ENCODE peak calls at places on chromosomes 13 and 19, in four cellular contexts. L is stimulated activated CD4-positive, alpha-beta T cell treated with anti-CD3 and anti-CD28 coated beads, Interleukin-1b, Interleukin-23, amount 100 ng/mL, for 24 hours; Q is NCI-H1694; E is NCI-H460. B is an unnamed sample.

GRCh38 chr13:77143325-77143907 is 116.5 kb upstream of the FBXL3 start:
- DNase-seq in L (no peak), Q (no peak), E (no peak), B (peak; percentile 13)

GRCh38 chr13:20923272-20923671 is 20.7 kb upstream of the XPO4 start:
- DNase-seq in L (no peak), Q (no peak), E (no peak), B (no peak)

GRCh38 chr13:95457294-95457693 is 95.2 kb upstream of the CLDN10 start:
- DNase-seq in L (no peak), Q (no peak), E (no peak), B (no peak)

GRCh38 chr13:110251227-110251791 is 55.6 kb downstream of the COL4A1 start:
- DNase-seq in L (no peak), Q (no peak), E (no peak), B (no peak)

GRCh38 chr13:29484236-29484635 is 111.3 kb downstream of the SLC7A1 start:
- DNase-seq in L (no peak), Q (peak; percentile 12), E (no peak), B (no peak)

GRCh38 chr13:21075303-21076264 is 14.2 kb upstream of the LATS2 start:
- DNase-seq in L (no peak), Q (no peak), E (no peak), B (no peak)

GRCh38 chr19:3932931-3933810 is at the start of gene NMRK2:
- DNase-seq in L (no peak), Q (no peak), E (no peak), B (no peak)

GRCh38 chr19:44548736-44549135 is 19.3 kb upstream of the CEACAM20 start:
- DNase-seq in L (no peak), Q (no peak), E (no peak), B (no peak)

GRCh38 chr13:23470706-23471610 is 37.5 kb upstream of the SACS start:
- DNase-seq in L (no peak), Q (no peak), E (no peak), B (no peak)

GRCh38 chr13:73602295-73602694 is 531.9 kb downstream of the KLF12 start:
- DNase-seq in L (no peak), Q (no peak), E (no peak), B (no peak)

GRCh38 chr19:56720281-56720680 is 48.7 kb upstream of the ZNF835 start:
- DNase-seq in L (no peak), Q (no peak), E (no peak), B (no peak)

GRCh38 chr13:102911336-102911735 is 65.5 kb downstream of the ERCC5 start:
- DNase-seq in L (no peak), Q (no peak), E (no peak), B (no peak)

GRCh38 chr13:107518292-107518691 is 697.0 kb downstream of the LIG4 start:
- DNase-seq in L (no peak), Q (no peak), E (no peak), B (no peak)

GRCh38 chr13:112510002-112510780 is 77.8 kb downstream of the TUBGCP3 start:
- DNase-seq in L (no peak), Q (no peak), E (peak; percentile 51), B (no peak)

GRCh38 chr19:42028304-42029216 is 34.5 kb upstream of the ATP1A3 start:
- DNase-seq in L (no peak), Q (peak; percentile 71), E (no peak), B (no peak)

GRCh38 chr13:75986818-75987217 is 350.7 kb downstream of the LMO7 start:
- DNase-seq in L (no peak), Q (no peak), E (no peak), B (no peak)

GRCh38 chr13:80038371-80038770 is 302.6 kb downstream of the SPRY2 start:
- DNase-seq in L (no peak), Q (no peak), E (no peak), B (no peak)

GRCh38 chr13:109204252-109204651 is 574.8 kb downstream of the MYO16 start:
- DNase-seq in L (no peak), Q (peak; percentile 27), E (no peak), B (no peak)

GRCh38 chr13:73061478-73062275 is 2.9 kb downstream of the KLF5 start:
- DNase-seq in L (no peak), Q (no peak), E (peak; percentile 39), B (no peak)

GRCh38 chr13:113941571-113942191 is 32.2 kb downstream of the C13orf46 start:
- DNase-seq in L (no peak), Q (no peak), E (no peak), B (no peak)

GRCh38 chr13:64855506-64855905 is 2374.6 kb downstream of the PCDH9 start:
- DNase-seq in L (no peak), Q (no peak), E (no peak), B (no peak)

GRCh38 chr19:2494447-2495129 is 18.7 kb downstream of the GADD45B start:
- DNase-seq in L (no peak), Q (no peak), E (no peak), B (no peak)

GRCh38 chr13:40228486-40228885 is 438.0 kb downstream of the FOXO1 start:
- DNase-seq in L (no peak), Q (no peak), E (no peak), B (no peak)

GRCh38 chr13:111484129-111484925 is 163.9 kb downstream of the TEX29 start:
- DNase-seq in L (no peak), Q (no peak), E (no peak), B (no peak)

GRCh38 chr13:106490887-106491321 is 44.6 kb downstream of the EFNB2 start:
- DNase-seq in L (no peak), Q (no peak), E (no peak), B (no peak)